ENCODE peak calls at places on chromosomes 4 and X, in five cellular contexts. One of them, this sample, is unnamed.

GRCh38 chrX:8731579-8732395 is at the start of gene ANOS1:
- DNase-seq in SK-N-SH: peak
- DNase-seq in K562: no peak
- DNase-seq in HepG2: no peak
- DNase-seq in GM12878: no peak
- DNase-seq in this sample: no peak

GRCh38 chr4:31089815-31090214 is 369.6 kb downstream of the PCDH7 start:
- DNase-seq in SK-N-SH: no peak
- DNase-seq in K562: no peak
- DNase-seq in HepG2: no peak
- DNase-seq in GM12878: no peak
- DNase-seq in this sample: peak

GRCh38 chrX:99051639-99052038 is 1358.4 kb downstream of the PCDH19 start:
- DNase-seq in SK-N-SH: no peak
- DNase-seq in K562: no peak
- DNase-seq in HepG2: no peak
- DNase-seq in GM12878: no peak
- DNase-seq in this sample: no peak

GRCh38 chr4:37644962-37645361 is 41.2 kb downstream of the RELL1 start:
- DNase-seq in SK-N-SH: no peak
- DNase-seq in K562: no peak
- DNase-seq in HepG2: no peak
- DNase-seq in GM12878: no peak
- DNase-seq in this sample: no peak

GRCh38 chrX:115372026-115372610 is 82.6 kb downstream of the LUZP4 start:
- DNase-seq in SK-N-SH: no peak
- DNase-seq in K562: no peak
- DNase-seq in HepG2: no peak
- DNase-seq in GM12878: no peak
- DNase-seq in this sample: peak

GRCh38 chr4:105147226-105148151 is 813 bp downstream of the TET2 start:
- DNase-seq in SK-N-SH: peak
- DNase-seq in K562: peak
- DNase-seq in HepG2: peak
- DNase-seq in GM12878: no peak
- DNase-seq in this sample: no peak

GRCh38 chr4:82428969-82429727 is 1.1 kb downstream of the HNRNPDL start:
- DNase-seq in SK-N-SH: peak
- DNase-seq in K562: peak
- DNase-seq in HepG2: peak
- DNase-seq in GM12878: peak
- DNase-seq in this sample: peak

GRCh38 chr4:140286503-140286902 is 86.9 kb upstream of the SCOC start:
- DNase-seq in SK-N-SH: peak
- DNase-seq in K562: no peak
- DNase-seq in HepG2: no peak
- DNase-seq in GM12878: no peak
- DNase-seq in this sample: no peak

GRCh38 chrX:110806145-110806544 is 10.5 kb upstream of the CHRDL1 start:
- DNase-seq in SK-N-SH: no peak
- DNase-seq in K562: no peak
- DNase-seq in HepG2: no peak
- DNase-seq in GM12878: no peak
- DNase-seq in this sample: no peak

GRCh38 chr4:129532573-129532972 is 436.6 kb downstream of the C4orf33 start:
- DNase-seq in SK-N-SH: no peak
- DNase-seq in K562: no peak
- DNase-seq in HepG2: no peak
- DNase-seq in GM12878: no peak
- DNase-seq in this sample: no peak

GRCh38 chr4:155889036-155889793 is 14.3 kb upstream of the TDO2 start:
- DNase-seq in SK-N-SH: no peak
- DNase-seq in K562: no peak
- DNase-seq in HepG2: no peak
- DNase-seq in GM12878: peak
- DNase-seq in this sample: no peak

GRCh38 chrX:40091691-40092421 is 5.9 kb downstream of the BCOR start:
- DNase-seq in SK-N-SH: peak
- DNase-seq in K562: no peak
- DNase-seq in HepG2: no peak
- DNase-seq in GM12878: no peak
- DNase-seq in this sample: no peak

GRCh38 chrX:136189222-136189621 is 41.9 kb downstream of the FHL1 start:
- DNase-seq in SK-N-SH: peak
- DNase-seq in K562: no peak
- DNase-seq in HepG2: no peak
- DNase-seq in GM12878: no peak
- DNase-seq in this sample: no peak

DNA sequence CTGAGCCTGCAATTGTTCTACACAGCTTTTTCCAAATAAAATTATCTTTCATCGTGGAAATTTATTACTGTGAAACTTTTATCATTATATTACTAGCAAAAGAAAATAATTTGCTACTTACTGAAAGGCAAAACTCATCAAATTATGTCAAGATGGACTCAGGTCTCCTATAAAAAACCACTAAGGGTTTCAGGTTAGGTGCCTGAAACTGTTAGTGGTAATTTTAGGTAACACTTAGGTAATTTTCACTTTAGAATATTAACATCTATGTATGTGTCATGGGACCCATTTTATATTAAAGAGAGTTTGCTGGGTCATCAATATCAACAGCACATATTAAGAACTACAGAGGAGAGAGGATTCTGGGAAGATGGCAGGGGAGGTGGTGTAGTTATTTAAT is 651.5 kb downstream of the CENPC start:
- DNase-seq in SK-N-SH: no peak
- DNase-seq in K562: no peak
- DNase-seq in HepG2: no peak
- DNase-seq in GM12878: no peak
- DNase-seq in this sample: no peak
- TF ChIP-seq MAX in SK-N-SH: no peak
- TF ChIP-seq MAX in K562: no peak
- TF ChIP-seq MAX in HepG2: no peak
- TF ChIP-seq MAX in GM12878: no peak
- TF ChIP-seq MAX in this sample: no peak

GRCh38 chr4:25549413-25549812 is 106.2 kb upstream of the SLC34A2 start:
- DNase-seq in SK-N-SH: no peak
- DNase-seq in K562: no peak
- DNase-seq in HepG2: no peak
- DNase-seq in GM12878: no peak
- DNase-seq in this sample: no peak
- TF ChIP-seq ZBTB33 in SK-N-SH: no peak
- TF ChIP-seq ZBTB33 in K562: no peak
- TF ChIP-seq ZBTB33 in HepG2: no peak
- TF ChIP-seq ZBTB33 in GM12878: no peak
- TF ChIP-seq ZBTB33 in this sample: no peak

GRCh38 chr4:7750508-7750907 is 189.2 kb downstream of the AFAP1 start:
- DNase-seq in SK-N-SH: no peak
- DNase-seq in K562: no peak
- DNase-seq in HepG2: no peak
- DNase-seq in GM12878: no peak
- DNase-seq in this sample: no peak
- H3K9ac ChIP-seq in SK-N-SH: no peak
- H3K9ac ChIP-seq in K562: no peak
- H3K9ac ChIP-seq in HepG2: no peak
- H3K9ac ChIP-seq in GM12878: no peak
- H3K9ac ChIP-seq in this sample: no peak

GRCh38 chrX:317424-318067 is 1.1 kb downstream of the GTPBP6 start:
- DNase-seq in SK-N-SH: peak
- DNase-seq in K562: peak
- DNase-seq in HepG2: no peak
- DNase-seq in GM12878: no peak
- DNase-seq in this sample: no peak
- TF ChIP-seq MAX in SK-N-SH: no peak
- TF ChIP-seq MAX in K562: no peak
- TF ChIP-seq MAX in HepG2: no peak
- TF ChIP-seq MAX in GM12878: no peak
- TF ChIP-seq MAX in this sample: no peak

GRCh38 chrX:69968956-69969355 is 80.8 kb downstream of the AWAT2 start:
- DNase-seq in SK-N-SH: no peak
- DNase-seq in K562: no peak
- DNase-seq in HepG2: no peak
- DNase-seq in GM12878: no peak
- DNase-seq in this sample: no peak
- TF ChIP-seq ZBTB33 in SK-N-SH: no peak
- TF ChIP-seq ZBTB33 in K562: no peak
- TF ChIP-seq ZBTB33 in HepG2: no peak
- TF ChIP-seq ZBTB33 in GM12878: no peak
- TF ChIP-seq ZBTB33 in this sample: no peak

GRCh38 chr4:80197601-80198444 is 520 bp downstream of the PRDM8 start:
- DNase-seq in SK-N-SH: peak
- DNase-seq in K562: no peak
- DNase-seq in HepG2: no peak
- DNase-seq in GM12878: no peak
- DNase-seq in this sample: no peak

GRCh38 chr4:80195441-80196139 is 1.7 kb upstream of the PRDM8 start:
- DNase-seq in SK-N-SH: no peak
- DNase-seq in K562: no peak
- DNase-seq in HepG2: no peak
- DNase-seq in GM12878: no peak
- DNase-seq in this sample: no peak

GRCh38 chr4:80199004-80199579 is 1.8 kb downstream of the PRDM8 start:
- DNase-seq in SK-N-SH: no peak
- DNase-seq in K562: no peak
- DNase-seq in HepG2: no peak
- DNase-seq in GM12878: no peak
- DNase-seq in this sample: no peak

GRCh38 chr4:80197132-80197573 is at the start of gene PRDM8:
- DNase-seq in SK-N-SH: peak
- DNase-seq in K562: no peak
- DNase-seq in HepG2: no peak
- DNase-seq in GM12878: no peak
- DNase-seq in this sample: no peak

GRCh38 chr4:80196259-80197131 is 808 bp upstream of the PRDM8 start:
- DNase-seq in SK-N-SH: no peak
- DNase-seq in K562: no peak
- DNase-seq in HepG2: no peak
- DNase-seq in GM12878: no peak
- DNase-seq in this sample: no peak
- H3K9ac ChIP-seq in SK-N-SH: peak
- H3K9ac ChIP-seq in K562: no peak
- H3K9ac ChIP-seq in HepG2: no peak
- H3K9ac ChIP-seq in GM12878: no peak
- H3K9ac ChIP-seq in this sample: no peak

This sample was measured in HCT116.